ENCODE peak calls at places on chromosome 21, in four cellular contexts. One of them, this sample, is unnamed.

GRCh38 chr21:45010096-45010495 is 64.3 kb upstream of the ADARB1 start:
- DNase-seq in MG63: no peak
- DNase-seq in naive thymus-derived CD8-positive, alpha-beta T cell: no peak
- DNase-seq in RWPE1: peak; percentile 42
- DNase-seq in this sample: no peak

GRCh38 chr21:25639922-25640670 is 1.0 kb downstream of the JAM2 start:
- DNase-seq in RWPE1: no peak
- DNase-seq in naive thymus-derived CD8-positive, alpha-beta T cell: no peak
- DNase-seq in MG63: no peak
- DNase-seq in this sample: no peak

GRCh38 chr21:40054403-40054802 is 187.2 kb downstream of the PCP4 start:
- DNase-seq in RWPE1: no peak
- DNase-seq in MG63: peak; percentile 15
- DNase-seq in naive thymus-derived CD8-positive, alpha-beta T cell: no peak
- DNase-seq in this sample: no peak

GRCh38 chr21:41511858-41512257 is 3.9 kb upstream of the TMPRSS2 start:
- DNase-seq in MG63: no peak
- DNase-seq in RWPE1: no peak
- DNase-seq in naive thymus-derived CD8-positive, alpha-beta T cell: no peak
- DNase-seq in this sample: no peak

GRCh38 chr21:27476696-27477095 is 509.8 kb upstream of the ADAMTS5 start:
- DNase-seq in naive thymus-derived CD8-positive, alpha-beta T cell: no peak
- DNase-seq in RWPE1: no peak
- DNase-seq in MG63: no peak
- DNase-seq in this sample: peak; percentile 52

GRCh38 chr21:45032332-45032731 is 42.0 kb upstream of the ADARB1 start:
- DNase-seq in RWPE1: no peak
- DNase-seq in MG63: no peak
- DNase-seq in naive thymus-derived CD8-positive, alpha-beta T cell: no peak
- DNase-seq in this sample: no peak

GRCh38 chr21:38777015-38777414 is 28.7 kb upstream of the ETS2 start:
- DNase-seq in MG63: no peak
- DNase-seq in RWPE1: no peak
- DNase-seq in naive thymus-derived CD8-positive, alpha-beta T cell: no peak
- DNase-seq in this sample: no peak

GRCh38 chr21:42669069-42669468 is 15.6 kb downstream of the PDE9A start:
- DNase-seq in RWPE1: no peak
- DNase-seq in MG63: peak; percentile 49
- DNase-seq in naive thymus-derived CD8-positive, alpha-beta T cell: no peak
- DNase-seq in this sample: no peak

GRCh38 chr21:46124083-46124925 is 26.4 kb downstream of the COL6A2 start:
- DNase-seq in MG63: peak; percentile 4
- DNase-seq in RWPE1: no peak
- DNase-seq in naive thymus-derived CD8-positive, alpha-beta T cell: peak; percentile 7
- DNase-seq in this sample: no peak

GRCh38 chr21:14215971-14216621 is at the start of gene RBM11:
- DNase-seq in RWPE1: peak; percentile 54
- DNase-seq in naive thymus-derived CD8-positive, alpha-beta T cell: peak; percentile 83
- DNase-seq in MG63: peak; percentile 69
- DNase-seq in this sample: peak; percentile 9